ENCODE peak calls at places on chromosomes 3 and 15, in five cellular contexts. U is stomach, J is pancreas, D is IMR-90, K is fibroblast of lung. B is an unnamed sample. For H3K4me1, the result is how much of the 10 kb centered on the place peaks cover.

GRCh38 chr15:59131955-59132562 is 27.1 kb downstream of the CCNB2 start:
- DNase-seq in K (no peak), D (no peak), U (no peak), J (no peak), B (no peak)

GRCh38 chr15:59590027-59590426 is 21.6 kb upstream of the GCNT3 start:
- DNase-seq in U (no peak), K (no peak), D (no peak), J (no peak), B (no peak)

GRCh38 chr15:66882251-66883020 is 180.4 kb downstream of the SMAD6 start:
- DNase-seq in D (peak), K (peak), J (no peak), U (no peak), B (no peak)

GRCh38 chr3:197891-198491 is 1.4 kb downstream of the CHL1 start:
- DNase-seq in K (no peak), J (no peak), U (no peak), D (no peak), B (no peak)

GRCh38 chr3:132756108-132756650 is 34.0 kb upstream of the NPHP3 start:
- DNase-seq in U (no peak), D (no peak), J (no peak), K (no peak), B (no peak)

GRCh38 chr3:90007786-90008499 is 900.5 kb downstream of the EPHA3 start:
- DNase-seq in D (peak), J (no peak), K (no peak), U (no peak), B (no peak)

GRCh38 chr3:42179110-42179725 is 86.8 kb downstream of the CCK start:
- DNase-seq in J (no peak), D (peak), K (peak), U (no peak), B (peak)

GRCh38 chr3:72582963-72583362 is 265.3 kb downstream of the SHQ1 start:
- DNase-seq in J (no peak), D (no peak), K (no peak), U (no peak), B (no peak)

GRCh38 chr15:28903555-28903954 is 17.8 kb downstream of the APBA2 start:
- DNase-seq in U (no peak), D (no peak), J (no peak), K (no peak), B (no peak)

GRCh38 chr3:57152150-57152549 is 13.0 kb downstream of the IL17RD start:
- DNase-seq in D (no peak), K (no peak), U (no peak), J (no peak), B (no peak)

GRCh38 chr3:46703013-46703520 is 1.9 kb downstream of the TMIE start:
- DNase-seq in J (no peak), D (no peak), K (no peak), U (no peak), B (no peak)

GRCh38 chr3:8482960-8483665 is 18.5 kb upstream of the LMCD1 start:
- DNase-seq in D (peak), K (peak), U (peak), J (peak), B (no peak)

GRCh38 chr3:127700406-127700805 is 27.7 kb downstream of the ABTB1 start:
- DNase-seq in D (no peak), U (no peak), K (no peak), J (no peak), B (no peak)

GRCh38 chr3:61315874-61316273 is 64.6 kb upstream of the FHIT start:
- DNase-seq in J (no peak), U (no peak), K (peak), D (no peak), B (peak)

GRCh38 chr3:185042357-185042756 is 110.5 kb downstream of the C3orf70 start:
- DNase-seq in U (no peak), D (no peak), K (peak), J (no peak), B (no peak)

GRCh38 chr3:158700559-158700958 is 28.1 kb upstream of the LXN start:
- DNase-seq in D (no peak), U (no peak), K (no peak), J (no peak), B (no peak)

GRCh38 chr3:194057570-194058188 is 78.3 kb upstream of the HES1 start:
- DNase-seq in J (no peak), K (no peak), D (no peak), U (no peak), B (no peak)

GRCh38 chr15:70424937-70425411 is 327.3 kb upstream of the TLE3 start:
- DNase-seq in K (no peak), J (no peak), D (no peak), U (no peak), B (no peak)

GRCh38 chr15:99436472-99437314 is 129.1 kb upstream of the MEF2A start:
- DNase-seq in U (peak), K (no peak), J (no peak), D (no peak), B (no peak)

GRCh38 chr3:125129512-125129962 is 73.7 kb upstream of the HEG1 start:
- DNase-seq in U (peak), J (no peak), D (peak), K (peak), B (peak)

GRCh38 chr3:195761503-195762248 is 40.9 kb downstream of the MUC20 start:
- DNase-seq in J (no peak), D (no peak), K (no peak), U (no peak), B (no peak)

GRCh38 chr3:42118762-42119361 is 27.7 kb downstream of the TRAK1 start:
- DNase-seq in U (peak), D (peak), K (peak), J (no peak), B (peak)

GRCh38 chr15:89462198-89462912 is 34.0 kb downstream of the RHCG start:
- DNase-seq in K (peak), U (no peak), J (peak), D (peak), B (peak)

GRCh38 chr15:62153228-62153627 is 11.9 kb downstream of the C2CD4B start:
- DNase-seq in J (no peak), K (no peak), D (no peak), U (no peak), B (no peak)

GRCh38 chr3:16183601-16184270 is 9.3 kb downstream of the GALNT15 start:
- DNase-seq in U (no peak), J (no peak), K (peak), D (peak), B (no peak)

GRCh38 chr3:56801151-56801596 is 575 bp downstream of the ARHGEF3 start:
- DNase-seq in U (no peak), D (no peak), J (no peak), K (no peak), B (no peak)

GRCh38 chr15:74397239-74398068 is 30.0 kb upstream of the CYP11A1 start:
- DNase-seq in D (no peak), U (no peak), J (no peak), K (no peak), B (no peak)

GRCh38 chr3:69368129-69368741 is 17.7 kb downstream of the FRMD4B start:
- DNase-seq in D (no peak), K (no peak), U (no peak), J (no peak), B (no peak)

GRCh38 chr3:153242900-153243299 is 80.9 kb downstream of the RAP2B start:
- DNase-seq in K (peak), D (no peak), U (no peak), J (no peak), B (no peak)

GRCh38 chr15:80160570-80161156 is 7.9 kb downstream of the FAH start:
- DNase-seq in J (no peak), U (no peak), D (peak), K (peak), B (no peak)

GRCh38 chr3:171620825-171621434 is 160.7 kb upstream of the TNIK start:
- DNase-seq in U (no peak), J (no peak), D (peak), K (peak), B (no peak)

GRCh38 chr15:48244923-48245322 is 38.8 kb downstream of the SLC12A1 start:
- DNase-seq in K (peak), U (no peak), J (no peak), D (no peak), B (no peak)

GRCh38 chr3:43214616-43215015 is 71.7 kb upstream of the SNRK start:
- DNase-seq in D (no peak), K (no peak), U (no peak), J (no peak), B (no peak)

GRCh38 chr15:38430106-38430760 is 23.7 kb upstream of the FAM98B start:
- DNase-seq in D (no peak), J (no peak), U (no peak), K (no peak), B (peak)

GRCh38 chr3:11624704-11625375 is 18.9 kb downstream of the VGLL4 start:
- DNase-seq in U (no peak), D (no peak), K (no peak), J (no peak), B (no peak)

GRCh38 chr3:98741121-98741716 is 21.9 kb upstream of the ST3GAL6 start:
- DNase-seq in K (peak), D (peak), U (no peak), J (no peak), B (peak)

GRCh38 chr3:74614133-74614967 is at the start of gene CNTN3:
- DNase-seq in D (peak), K (peak), U (peak), J (peak), B (no peak)

GRCh38 chr3:137803215-137803614 is 39.1 kb downstream of the SOX14 start:
- DNase-seq in J (no peak), U (no peak), K (no peak), D (no peak), B (no peak)

GRCh38 chr3:137809523-137809922 is 45.4 kb downstream of the SOX14 start:
- DNase-seq in K (no peak), U (no peak), D (no peak), J (no peak), B (no peak)

GRCh38 chr3:137812018-137812417 is 47.9 kb downstream of the SOX14 start:
- DNase-seq in U (no peak), D (no peak), K (no peak), J (no peak), B (no peak)

GRCh38 chr3:137808015-137808414 is 43.9 kb downstream of the SOX14 start:
- DNase-seq in D (no peak), U (no peak), J (no peak), K (no peak), B (no peak)
- TF ChIP-seq CTCF in D (no peak), U (no peak), J (no peak), K (no peak), B (no peak)

DNA sequence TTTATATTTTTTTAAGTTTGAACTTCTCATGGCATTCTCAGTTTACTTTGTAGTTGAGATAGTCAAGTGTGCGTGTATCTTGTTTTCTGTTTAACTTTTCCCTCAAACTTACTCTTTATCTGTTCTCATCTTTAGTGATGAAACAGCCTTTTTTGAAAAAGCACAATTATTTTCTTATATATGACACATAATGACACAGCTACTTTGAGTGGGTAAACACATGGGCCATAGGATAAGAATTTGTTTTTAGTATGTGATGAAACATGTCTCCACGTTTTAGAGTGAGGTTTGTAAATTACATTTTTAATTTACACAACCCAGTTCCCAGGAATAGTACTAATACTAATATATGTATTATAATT is 3.2 kb downstream of the DIPK2A start:
- DNase-seq in U (no peak), D (peak), J (no peak), K (no peak), B (no peak)
- H3K4me3 ChIP-seq in U (no peak), D (no peak), J (no peak), K (peak), B (peak)

DNA sequence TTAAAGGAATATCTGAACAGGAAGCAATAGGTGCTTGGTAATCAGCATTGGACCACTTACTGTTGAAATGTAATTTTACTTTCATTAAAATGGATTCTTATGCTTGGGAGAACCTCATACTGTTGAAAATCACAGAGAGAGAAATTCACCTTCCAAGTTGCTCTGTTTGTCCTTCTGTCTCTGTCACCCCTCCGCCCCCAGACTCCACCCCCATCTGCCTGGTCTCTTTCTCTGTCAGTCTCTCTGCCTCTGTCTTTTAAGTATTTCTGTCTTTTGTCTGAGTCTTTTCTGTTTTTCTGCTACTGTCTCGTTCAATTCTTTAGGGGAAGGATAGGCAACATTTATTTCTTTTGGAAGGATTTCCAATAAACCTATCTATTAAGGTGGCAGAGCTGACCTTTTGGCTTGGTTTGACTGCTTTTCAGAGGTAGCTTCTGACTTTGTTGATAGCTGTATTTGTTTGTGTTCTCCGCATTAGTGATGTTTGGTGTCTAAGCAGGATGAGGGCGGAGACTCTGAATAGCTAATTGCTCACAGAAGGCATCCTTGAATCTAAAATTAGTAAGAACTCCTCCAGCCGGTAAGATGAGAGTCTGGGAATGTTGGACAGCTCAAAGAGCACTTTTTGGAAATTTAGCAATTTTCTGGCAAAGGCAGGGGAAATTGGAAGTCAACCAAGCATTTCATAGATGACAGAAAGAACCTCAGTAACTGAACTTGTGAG is 174.2 kb downstream of the KLHL25 start:
- DNase-seq in U (no peak), J (no peak), K (peak), D (peak), B (no peak)
- H3K4me1 ChIP-seq in U (half or more), J (half or more), K (under half), D (under half), B (under half)

GRCh38 chr3:44418549-44418948 is 58.9 kb downstream of the ZNF445 start:
- DNase-seq in U (no peak), J (no peak), K (no peak), D (no peak), B (no peak)
- TF ChIP-seq CTCF in U (no peak), J (no peak), K (peak), D (peak), B (peak)

GRCh38 chr15:32819406-32819930 is 101.7 kb downstream of the GREM1 start:
- DNase-seq in U (no peak), J (no peak), K (peak), D (no peak), B (no peak)
- H3K4me3 ChIP-seq in U (no peak), J (no peak), K (no peak), D (no peak), B (no peak)

GRCh38 chr15:78035861-78036476 is 41.5 kb downstream of the TBC1D2B start:
- DNase-seq in U (no peak), D (no peak), J (no peak), K (no peak), B (no peak)
- H3K4me1 ChIP-seq in U (half or more), D (under half), J (under half), K (under half), B (under half)

DNA sequence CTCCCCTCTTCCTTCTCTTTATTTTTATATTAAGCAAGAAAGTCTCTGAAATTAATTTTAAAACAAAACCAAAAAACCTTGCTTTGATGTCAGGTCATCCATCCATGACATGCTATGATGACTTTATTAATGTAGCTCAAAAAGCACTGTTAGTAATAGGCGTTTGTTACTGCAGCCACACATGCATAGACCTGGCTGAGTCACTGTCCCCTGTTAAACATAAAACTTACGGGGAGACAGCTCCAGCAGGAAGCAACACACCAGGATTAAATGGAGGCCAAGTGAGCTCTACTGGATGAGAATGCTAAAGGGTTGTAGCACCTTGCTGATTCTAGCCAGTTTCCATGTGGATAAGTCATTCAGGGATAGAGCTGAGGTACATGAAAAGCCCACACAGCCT is 661.1 kb downstream of the MAGI1 start:
- DNase-seq in D (no peak), J (no peak), K (no peak), U (no peak), B (no peak)
- TF ChIP-seq CTCF in D (no peak), J (no peak), K (no peak), U (no peak), B (no peak)

GRCh38 chr3:50164056-50164455 is 8.9 kb downstream of the SEMA3F start:
- DNase-seq in K (peak), U (peak), D (peak), J (no peak), B (no peak)
- H3K4me3 ChIP-seq in K (no peak), U (no peak), D (no peak), J (no peak), B (no peak)

GRCh38 chr15:68698708-68699107 is 119.9 kb downstream of the CORO2B start:
- DNase-seq in D (no peak), K (no peak), J (no peak), U (no peak), B (no peak)

GRCh38 chr15:68699881-68700394 is 120.8 kb downstream of the ANP32A start:
- DNase-seq in U (no peak), D (no peak), J (no peak), K (no peak), B (no peak)

GRCh38 chr15:68701886-68702285 is 118.8 kb downstream of the ANP32A start:
- DNase-seq in J (no peak), K (no peak), U (no peak), D (no peak), B (no peak)

GRCh38 chr15:68699124-68699880 is 120.5 kb downstream of the CORO2B start:
- DNase-seq in J (no peak), U (no peak), D (no peak), K (no peak), B (no peak)

GRCh38 chr15:68700395-68701123 is 120.1 kb downstream of the ANP32A start:
- DNase-seq in U (no peak), J (no peak), D (peak), K (peak), B (no peak)
- H3K4me1 ChIP-seq in U (under half), J (under half), D (under half), K (under half), B (under half)

GRCh38 chr3:150077107-150077506 is 106.4 kb upstream of the PFN2 start:
- DNase-seq in K (peak), U (no peak), D (no peak), J (no peak), B (no peak)

GRCh38 chr3:150077581-150078247 is 107.0 kb upstream of the PFN2 start:
- DNase-seq in D (peak), K (peak), J (no peak), U (no peak), B (no peak)

GRCh38 chr3:150081084-150081483 is 110.4 kb upstream of the PFN2 start:
- DNase-seq in U (no peak), K (peak), D (peak), J (no peak), B (no peak)

GRCh38 chr3:150080058-150080730 is 109.5 kb upstream of the PFN2 start:
- DNase-seq in K (peak), U (no peak), D (no peak), J (no peak), B (no peak)

GRCh38 chr3:150078983-150079739 is 108.5 kb upstream of the PFN2 start:
- DNase-seq in K (peak), U (no peak), J (peak), D (peak), B (no peak)
- TF ChIP-seq CTCF in K (no peak), U (no peak), J (no peak), D (no peak), B (no peak)